ENCODE peak calls at places on chromosomes 3 and 15, in seven cellular contexts. One of them, this sample, is unnamed.

GRCh38 chr3:122484985-122485384 is 29.8 kb downstream of the KPNA1 start:
- DNase-seq in NCI-H510A: no peak
- DNase-seq in stimulated activated CD4-positive, alpha-beta T cell treated with anti-CD3 and anti-CD28 coated beads, Interleukin-2, amount 100 ng/mL, for 24 hours: no peak
- DNase-seq in AG08396: no peak
- DNase-seq in substantia nigra: no peak
- DNase-seq in mesothelial cell of epicardium: no peak
- DNase-seq in CD4-positive, alpha-beta memory T cell: no peak
- DNase-seq in this sample: no peak

GRCh38 chr3:113685124-113685523 is 11.3 kb downstream of the USF3 start:
- DNase-seq in CD4-positive, alpha-beta memory T cell: no peak
- DNase-seq in NCI-H510A: no peak
- DNase-seq in AG08396: no peak
- DNase-seq in mesothelial cell of epicardium: no peak
- DNase-seq in stimulated activated CD4-positive, alpha-beta T cell treated with anti-CD3 and anti-CD28 coated beads, Interleukin-2, amount 100 ng/mL, for 24 hours: no peak
- DNase-seq in substantia nigra: no peak
- DNase-seq in this sample: no peak

GRCh38 chr15:58167095-58167591 is 29.0 kb downstream of the AQP9 start:
- DNase-seq in NCI-H510A: no peak
- DNase-seq in stimulated activated CD4-positive, alpha-beta T cell treated with anti-CD3 and anti-CD28 coated beads, Interleukin-2, amount 100 ng/mL, for 24 hours: no peak
- DNase-seq in AG08396: no peak
- DNase-seq in mesothelial cell of epicardium: no peak
- DNase-seq in CD4-positive, alpha-beta memory T cell: no peak
- DNase-seq in substantia nigra: no peak
- DNase-seq in this sample: no peak

GRCh38 chr15:92921215-92922131 is 21.3 kb downstream of the CHD2 start:
- DNase-seq in substantia nigra: no peak
- DNase-seq in CD4-positive, alpha-beta memory T cell: no peak
- DNase-seq in NCI-H510A: no peak
- DNase-seq in AG08396: no peak
- DNase-seq in mesothelial cell of epicardium: no peak
- DNase-seq in stimulated activated CD4-positive, alpha-beta T cell treated with anti-CD3 and anti-CD28 coated beads, Interleukin-2, amount 100 ng/mL, for 24 hours: no peak
- DNase-seq in this sample: no peak

GRCh38 chr3:72042397-72043211 is 257.7 kb upstream of the PROK2 start:
- DNase-seq in AG08396: peak
- DNase-seq in NCI-H510A: no peak
- DNase-seq in substantia nigra: no peak
- DNase-seq in mesothelial cell of epicardium: no peak
- DNase-seq in stimulated activated CD4-positive, alpha-beta T cell treated with anti-CD3 and anti-CD28 coated beads, Interleukin-2, amount 100 ng/mL, for 24 hours: no peak
- DNase-seq in CD4-positive, alpha-beta memory T cell: no peak
- DNase-seq in this sample: no peak

GRCh38 chr15:71048913-71049675 is 66.2 kb upstream of the THSD4 start:
- DNase-seq in stimulated activated CD4-positive, alpha-beta T cell treated with anti-CD3 and anti-CD28 coated beads, Interleukin-2, amount 100 ng/mL, for 24 hours: no peak
- DNase-seq in substantia nigra: no peak
- DNase-seq in CD4-positive, alpha-beta memory T cell: no peak
- DNase-seq in AG08396: peak
- DNase-seq in NCI-H510A: no peak
- DNase-seq in mesothelial cell of epicardium: no peak
- DNase-seq in this sample: peak

GRCh38 chr3:188266581-188267274 is 112.8 kb downstream of the LPP start:
- DNase-seq in stimulated activated CD4-positive, alpha-beta T cell treated with anti-CD3 and anti-CD28 coated beads, Interleukin-2, amount 100 ng/mL, for 24 hours: no peak
- DNase-seq in mesothelial cell of epicardium: no peak
- DNase-seq in substantia nigra: no peak
- DNase-seq in NCI-H510A: no peak
- DNase-seq in AG08396: peak
- DNase-seq in CD4-positive, alpha-beta memory T cell: no peak
- DNase-seq in this sample: peak

GRCh38 chr3:41053220-41053619 is 146.1 kb upstream of the CTNNB1 start:
- DNase-seq in mesothelial cell of epicardium: no peak
- DNase-seq in AG08396: no peak
- DNase-seq in stimulated activated CD4-positive, alpha-beta T cell treated with anti-CD3 and anti-CD28 coated beads, Interleukin-2, amount 100 ng/mL, for 24 hours: peak
- DNase-seq in CD4-positive, alpha-beta memory T cell: no peak
- DNase-seq in NCI-H510A: no peak
- DNase-seq in substantia nigra: no peak
- DNase-seq in this sample: no peak

GRCh38 chr3:71724584-71725278 is 471 bp downstream of the EIF4E3 start:
- DNase-seq in substantia nigra: no peak
- DNase-seq in mesothelial cell of epicardium: peak
- DNase-seq in AG08396: peak
- DNase-seq in stimulated activated CD4-positive, alpha-beta T cell treated with anti-CD3 and anti-CD28 coated beads, Interleukin-2, amount 100 ng/mL, for 24 hours: peak
- DNase-seq in NCI-H510A: peak
- DNase-seq in CD4-positive, alpha-beta memory T cell: peak
- DNase-seq in this sample: no peak

GRCh38 chr15:70742928-70743327 is 20.4 kb downstream of the UACA start:
- DNase-seq in AG08396: no peak
- DNase-seq in substantia nigra: no peak
- DNase-seq in NCI-H510A: no peak
- DNase-seq in stimulated activated CD4-positive, alpha-beta T cell treated with anti-CD3 and anti-CD28 coated beads, Interleukin-2, amount 100 ng/mL, for 24 hours: no peak
- DNase-seq in mesothelial cell of epicardium: no peak
- DNase-seq in CD4-positive, alpha-beta memory T cell: no peak
- DNase-seq in this sample: no peak

GRCh38 chr3:11689749-11690148 is 46.0 kb upstream of the VGLL4 start:
- DNase-seq in substantia nigra: no peak
- DNase-seq in CD4-positive, alpha-beta memory T cell: no peak
- DNase-seq in mesothelial cell of epicardium: no peak
- DNase-seq in stimulated activated CD4-positive, alpha-beta T cell treated with anti-CD3 and anti-CD28 coated beads, Interleukin-2, amount 100 ng/mL, for 24 hours: no peak
- DNase-seq in NCI-H510A: no peak
- DNase-seq in AG08396: no peak
- DNase-seq in this sample: no peak

GRCh38 chr3:35772364-35773009 is 133.2 kb downstream of the ARPP21 start:
- DNase-seq in stimulated activated CD4-positive, alpha-beta T cell treated with anti-CD3 and anti-CD28 coated beads, Interleukin-2, amount 100 ng/mL, for 24 hours: no peak
- DNase-seq in AG08396: no peak
- DNase-seq in CD4-positive, alpha-beta memory T cell: no peak
- DNase-seq in NCI-H510A: no peak
- DNase-seq in mesothelial cell of epicardium: no peak
- DNase-seq in substantia nigra: no peak
- DNase-seq in this sample: no peak

GRCh38 chr3:188854395-188855149 is 317.2 kb upstream of the TPRG1 start:
- DNase-seq in AG08396: peak
- DNase-seq in mesothelial cell of epicardium: no peak
- DNase-seq in NCI-H510A: no peak
- DNase-seq in stimulated activated CD4-positive, alpha-beta T cell treated with anti-CD3 and anti-CD28 coated beads, Interleukin-2, amount 100 ng/mL, for 24 hours: no peak
- DNase-seq in substantia nigra: no peak
- DNase-seq in CD4-positive, alpha-beta memory T cell: no peak
- DNase-seq in this sample: peak

This sample was measured in AG04450.